ENCODE peak calls at places on chromosomes 2 and 18, in nine cellular contexts. A is caudate nucleus; J is neural crest cell; U is T-helper 2 cell; Q is GM20000; M is cardiac muscle cell; E is fibroblast of lung; X is activated T-helper 2 cell treated with anti-CD3 and anti-CD28 coated beads, Interferon-gamma antibody, Interleukin-2, Interleukin-4, amounts not matched to agents 10 μg/mL and 5 μg/mL and 100 μg/mL, durations not matched to agents 14 hours and 24 hours and 36 hours; P is AG09319. F is an unnamed sample.

GRCh38 chr2:2886934-2887333 is 490.7 kb downstream of the EIPR1 start:
- DNase-seq in A (no peak), J (no peak), U (no peak), Q (no peak), M (peak), E (no peak), X (no peak), P (no peak), F (no peak)

GRCh38 chr2:62149708-62150107 is 46.2 kb upstream of the B3GNT2 start:
- DNase-seq in A (no peak), J (no peak), U (no peak), Q (no peak), M (no peak), E (peak), X (no peak), P (peak), F (no peak)

GRCh38 chr2:70448041-70448440 is 105.6 kb downstream of the TGFA start:
- DNase-seq in A (no peak), J (no peak), U (no peak), Q (no peak), M (no peak), E (no peak), X (no peak), P (no peak), F (no peak)

GRCh38 chr18:10142496-10143160 is 228.8 kb downstream of the VAPA start:
- DNase-seq in A (no peak), J (no peak), U (no peak), Q (no peak), M (no peak), E (peak), X (no peak), P (no peak), F (no peak)

GRCh38 chr2:56912490-56912889 is 728.7 kb downstream of the CCDC85A start:
- DNase-seq in A (no peak), J (no peak), U (no peak), Q (no peak), M (no peak), E (no peak), X (no peak), P (no peak), F (no peak)

GRCh38 chr18:3248670-3249359 is 1.2 kb downstream of the MYL12A start:
- DNase-seq in A (no peak), J (no peak), U (no peak), Q (peak), M (no peak), E (peak), X (peak), P (no peak), F (no peak)

GRCh38 chr18:62715829-62716678 is 713 bp downstream of the PHLPP1 start:
- DNase-seq in A (peak), J (peak), U (peak), Q (peak), M (peak), E (peak), X (peak), P (no peak), F (no peak)

GRCh38 chr2:168178520-168178919 is 68.9 kb downstream of the STK39 start:
- DNase-seq in A (no peak), J (no peak), U (no peak), Q (no peak), M (no peak), E (no peak), X (no peak), P (no peak), F (no peak)

GRCh38 chr2:1366546-1367134 is 46.6 kb upstream of the TPO start:
- DNase-seq in A (peak), J (no peak), U (no peak), Q (no peak), M (no peak), E (no peak), X (no peak), P (no peak), F (no peak)

GRCh38 chr18:13620818-13621445 is 105.4 kb downstream of the FAM210A start:
- DNase-seq in A (no peak), J (no peak), U (no peak), Q (no peak), M (no peak), E (no peak), X (no peak), P (no peak), F (no peak)

GRCh38 chr2:39264733-39265132 is 21.0 kb upstream of the CDKL4 start:
- DNase-seq in A (no peak), J (no peak), U (no peak), Q (peak), M (no peak), E (no peak), X (no peak), P (no peak), F (no peak)

GRCh38 chr2:637804-638203 is 39.4 kb downstream of the TMEM18 start:
- DNase-seq in A (no peak), J (no peak), U (no peak), Q (no peak), M (no peak), E (no peak), X (no peak), P (no peak), F (no peak)

GRCh38 chr2:1454346-1454745 is 41.1 kb downstream of the TPO start:
- DNase-seq in A (no peak), J (no peak), U (no peak), Q (no peak), M (no peak), E (no peak), X (no peak), P (no peak), F (no peak)

GRCh38 chr2:10271946-10272345 is 30.8 kb upstream of the HPCAL1 start:
- DNase-seq in A (no peak), J (no peak), U (no peak), Q (no peak), M (no peak), E (no peak), X (no peak), P (no peak), F (no peak)

GRCh38 chr18:9516437-9517064 is 41.2 kb downstream of the RALBP1 start:
- DNase-seq in A (no peak), J (no peak), U (no peak), Q (peak), M (peak), E (peak), X (no peak), P (no peak), F (peak)

GRCh38 chr2:122028371-122029102 is 273.1 kb downstream of the TSN start:
- DNase-seq in A (no peak), J (no peak), U (no peak), Q (no peak), M (no peak), E (peak), X (no peak), P (peak), F (no peak)

GRCh38 chr2:172285010-172285621 is 142.3 kb upstream of the ITGA6 start:
- DNase-seq in A (no peak), J (peak), U (no peak), Q (no peak), M (peak), E (peak), X (no peak), P (peak), F (peak)

F was measured in NCI-H2227 treated with DMSO at 0.1 percent for 48 hours.